ENCODE peak calls at places on chromosome 20, in seven cellular contexts. H is mucosa of gallbladder; O is globus pallidus; W is progenitor cell of endocrine pancreas; Q is naive thymus-derived CD8-positive, alpha-beta T cell; L is stimulated activated CD8-positive, alpha-beta memory T cell treated with anti-CD3 and anti-CD28 coated beads, Interleukin-4, amount 100 ng/mL, for 4 hours; E is EL. U is an unnamed sample.

GRCh38 chr20:15061955-15062354 is 724.5 kb upstream of the FLRT3 start:
- DNase-seq in L (no peak), E (no peak), W (no peak), Q (no peak), O (no peak), H (no peak), U (no peak)

GRCh38 chr20:62576815-62577214 is 65.5 kb upstream of the SLCO4A1 start:
- DNase-seq in W (peak), H (no peak), O (no peak), E (peak), L (no peak), Q (no peak), U (no peak)

GRCh38 chr20:34437330-34437986 is 74.4 kb downstream of the ITCH start:
- DNase-seq in L (no peak), H (no peak), O (no peak), E (no peak), W (no peak), Q (no peak), U (peak)

GRCh38 chr20:41049451-41049850 is 20.8 kb downstream of the TOP1 start:
- DNase-seq in H (no peak), W (no peak), O (no peak), E (no peak), Q (no peak), L (no peak), U (no peak)

GRCh38 chr20:45229264-45230056 is 8.3 kb downstream of the SEMG2 start:
- DNase-seq in E (peak), O (no peak), L (no peak), W (no peak), H (peak), Q (peak), U (no peak)

GRCh38 chr20:10710995-10711775 is 37.4 kb upstream of the JAG1 start:
- DNase-seq in H (peak), Q (no peak), W (no peak), E (no peak), O (no peak), L (no peak), U (no peak)

GRCh38 chr20:58982406-58983114 is 1.5 kb downstream of the NELFCD start:
- DNase-seq in O (no peak), H (no peak), L (no peak), E (no peak), Q (no peak), W (no peak), U (no peak)

GRCh38 chr20:37228111-37228510 is 33.5 kb downstream of the GHRH start:
- DNase-seq in O (no peak), W (no peak), L (no peak), H (no peak), E (no peak), Q (no peak), U (no peak)

GRCh38 chr20:35465976-35466375 is 10.6 kb downstream of the CEP250 start:
- DNase-seq in W (no peak), H (no peak), O (no peak), Q (no peak), L (no peak), E (no peak), U (no peak)

GRCh38 chr20:15236812-15237211 is 899.4 kb upstream of the FLRT3 start:
- DNase-seq in O (no peak), H (peak), W (no peak), L (no peak), E (peak), Q (no peak), U (peak)

GRCh38 chr20:59785118-59785959 is 148.1 kb downstream of the SYCP2 start:
- DNase-seq in O (no peak), Q (no peak), H (no peak), W (no peak), L (no peak), E (no peak), U (no peak)

GRCh38 chr20:58012731-58013510 is 215.5 kb downstream of the ANKRD60 start:
- DNase-seq in L (no peak), E (no peak), W (no peak), Q (no peak), H (no peak), O (peak), U (peak)

GRCh38 chr20:23187759-23188158 is 101.6 kb upstream of the CD93 start:
- DNase-seq in E (no peak), W (no peak), Q (no peak), L (no peak), H (peak), O (no peak), U (no peak)

GRCh38 chr20:54474046-54474445 is 1.3 kb upstream of the DOK5 start:
- DNase-seq in Q (no peak), W (no peak), H (no peak), L (no peak), E (no peak), O (no peak), U (no peak)

GRCh38 chr20:51451484-51451883 is 91.0 kb downstream of the NFATC2 start:
- DNase-seq in L (no peak), O (no peak), E (no peak), Q (no peak), H (no peak), W (no peak), U (no peak)

GRCh38 chr20:41173791-41174341 is 36.5 kb downstream of the PLCG1 start:
- DNase-seq in H (no peak), O (no peak), W (peak), E (no peak), L (no peak), Q (no peak), U (no peak)

GRCh38 chr20:38032585-38033329 is 499 bp downstream of the TTI1 start:
- DNase-seq in W (no peak), Q (no peak), E (no peak), H (no peak), L (peak), O (no peak), U (peak)

GRCh38 chr20:47544852-47545251 is 43.2 kb downstream of the NCOA3 start:
- DNase-seq in W (no peak), Q (no peak), E (peak), O (no peak), L (no peak), H (no peak), U (peak)

GRCh38 chr20:58231678-58232077 is 3.2 kb upstream of the ANKRD60 start:
- DNase-seq in H (no peak), E (peak), W (no peak), Q (no peak), O (no peak), L (no peak), U (no peak)

GRCh38 chr20:49630396-49630951 is 62.5 kb upstream of the PTGIS start:
- DNase-seq in W (no peak), E (no peak), O (no peak), Q (no peak), L (no peak), H (no peak), U (no peak)

GRCh38 chr20:45019027-45019763 is 52.9 kb downstream of the STK4 start:
- DNase-seq in O (no peak), W (no peak), H (no peak), E (no peak), Q (no peak), L (no peak), U (no peak)

GRCh38 chr20:9285617-9286016 is 216.7 kb downstream of the PLCB4 start:
- DNase-seq in L (no peak), H (no peak), O (no peak), E (no peak), W (no peak), Q (no peak), U (no peak)

GRCh38 chr20:32406701-32407100 is 48.6 kb downstream of the ASXL1 start:
- DNase-seq in O (no peak), Q (no peak), H (no peak), E (no peak), W (no peak), L (no peak), U (no peak)

GRCh38 chr20:61121661-61122060 is 130.4 kb upstream of the CDH4 start:
- DNase-seq in O (no peak), W (no peak), Q (no peak), L (no peak), E (no peak), H (no peak), U (no peak)

GRCh38 chr20:12276011-12276673 is 358.4 kb downstream of the BTBD3 start:
- DNase-seq in Q (no peak), L (no peak), H (no peak), W (no peak), E (no peak), O (no peak), U (no peak)

GRCh38 chr20:58669287-58670006 is 18.4 kb downstream of the STX16 start:
- DNase-seq in E (no peak), L (no peak), W (no peak), Q (no peak), O (no peak), H (no peak), U (no peak)

GRCh38 chr20:40679119-40679637 is 9.9 kb downstream of the MAFB start:
- DNase-seq in H (no peak), Q (no peak), L (no peak), O (no peak), E (no peak), W (no peak), U (no peak)

GRCh38 chr20:50305636-50306477 is 115.2 kb downstream of the CEBPB start:
- DNase-seq in Q (no peak), O (no peak), L (no peak), W (no peak), H (peak), E (peak), U (no peak)

U was measured in astrocyte.